ENCODE peak calls at places on chromosomes 2 and 18, in five cellular contexts. Y is A549, J is HT1080, U is tibial artery, T is GM10248. B is an unnamed sample.

GRCh38 chr2:229050063-229050635 is 220.9 kb downstream of the PID1 start:
- DNase-seq in Y (no peak), J (no peak), U (no peak), T (no peak), B (no peak)

GRCh38 chr18:43919565-43919964 is 642.3 kb upstream of the SYT4 start:
- DNase-seq in T (no peak), U (no peak), Y (no peak), J (no peak), B (no peak)

GRCh38 chr2:12715258-12715865 is 1.4 kb upstream of the TRIB2 start:
- DNase-seq in J (no peak), Y (no peak), U (no peak), T (no peak), B (no peak)

GRCh38 chr2:48277153-48277552 is 252.8 kb upstream of the STON1 start:
- DNase-seq in T (no peak), U (no peak), J (no peak), Y (no peak), B (no peak)

GRCh38 chr2:69157441-69157840 is 144.5 kb downstream of the ANTXR1 start:
- DNase-seq in Y (no peak), J (no peak), T (no peak), U (no peak), B (no peak)

GRCh38 chr2:102137138-102137537 is 5.4 kb upstream of the IL1R1 start:
- DNase-seq in J (no peak), U (no peak), Y (no peak), T (no peak), B (no peak)

GRCh38 chr18:57846258-57846657 is 43.1 kb upstream of the ATP8B1 start:
- DNase-seq in J (peak), Y (peak), U (no peak), T (no peak), B (no peak)

GRCh38 chr2:12605936-12606335 is 110.8 kb upstream of the TRIB2 start:
- DNase-seq in T (no peak), Y (no peak), U (no peak), J (no peak), B (no peak)

GRCh38 chr2:230910546-230911135 is 14.4 kb downstream of the GPR55 start:
- DNase-seq in U (peak), T (no peak), J (no peak), Y (no peak), B (no peak)

GRCh38 chr18:44715841-44716240 is 35.2 kb downstream of the SETBP1 start:
- DNase-seq in U (no peak), Y (no peak), J (no peak), T (no peak), B (no peak)

GRCh38 chr2:232512557-232512956 is 7.6 kb upstream of the PRSS56 start:
- DNase-seq in J (no peak), U (no peak), Y (no peak), T (no peak), B (no peak)

GRCh38 chr2:117057021-117057420 is 757.5 kb upstream of the DDX18 start:
- DNase-seq in T (no peak), U (no peak), Y (no peak), J (peak), B (no peak)

GRCh38 chr2:25462021-25462420 is 120.3 kb upstream of the DNMT3A start:
- DNase-seq in J (no peak), U (no peak), T (no peak), Y (no peak), B (no peak)

GRCh38 chr2:16684676-16685339 is 19.2 kb upstream of the CYRIA start:
- DNase-seq in U (no peak), T (no peak), Y (no peak), J (no peak), B (no peak)

GRCh38 chr2:189411860-189412259 is 29.4 kb upstream of the WDR75 start:
- DNase-seq in J (peak), T (no peak), U (no peak), Y (no peak), B (no peak)

GRCh38 chr2:133171396-133172004 is 396.8 kb downstream of the NCKAP5 start:
- DNase-seq in T (peak), U (no peak), J (peak), Y (peak), B (peak)

GRCh38 chr2:29011650-29012060 is 30.6 kb downstream of the TOGARAM2 start:
- DNase-seq in U (no peak), J (no peak), Y (no peak), T (no peak), B (no peak)